ENCODE peak calls at places on chromosomes 6 and 20, in six cellular contexts. One of them, this sample, is unnamed.
A peak's percentile ranks its signal among the peaks of the same experiment; 100 is the strongest.

GRCh38 chr6:163745566-163746400 is 331.3 kb downstream of the QKI start:
- DNase-seq in CD8-positive, alpha-beta T cell: no peak
- DNase-seq in A549: peak; percentile 15
- DNase-seq in adrenal gland: no peak
- DNase-seq in OCI-LY7: no peak
- DNase-seq in lower lobe of right lung: no peak
- DNase-seq in this sample: no peak

GRCh38 chr6:12892201-12892600 is 175.6 kb downstream of the PHACTR1 start:
- DNase-seq in CD8-positive, alpha-beta T cell: no peak
- DNase-seq in lower lobe of right lung: no peak
- DNase-seq in adrenal gland: no peak
- DNase-seq in A549: no peak
- DNase-seq in OCI-LY7: no peak
- DNase-seq in this sample: no peak

GRCh38 chr6:142566628-142567396 is 265.0 kb downstream of the ADGRG6 start:
- DNase-seq in lower lobe of right lung: no peak
- DNase-seq in CD8-positive, alpha-beta T cell: peak; percentile 32
- DNase-seq in OCI-LY7: peak; percentile 43
- DNase-seq in adrenal gland: peak; percentile 34
- DNase-seq in A549: peak; percentile 38
- DNase-seq in this sample: peak; percentile 64

GRCh38 chr6:63543001-63543400 is 29.3 kb upstream of the LOC128125822 start:
- DNase-seq in CD8-positive, alpha-beta T cell: no peak
- DNase-seq in lower lobe of right lung: no peak
- DNase-seq in A549: no peak
- DNase-seq in adrenal gland: no peak
- DNase-seq in OCI-LY7: no peak
- DNase-seq in this sample: no peak

GRCh38 chr20:45592574-45593189 is 13.6 kb upstream of the WFDC8 start:
- DNase-seq in OCI-LY7: peak; percentile 77
- DNase-seq in A549: peak; percentile 25
- DNase-seq in CD8-positive, alpha-beta T cell: no peak
- DNase-seq in lower lobe of right lung: no peak
- DNase-seq in adrenal gland: no peak
- DNase-seq in this sample: peak; percentile 77

GRCh38 chr6:3281669-3282460 is 23.1 kb downstream of the PSMG4 start:
- DNase-seq in adrenal gland: peak; percentile 37
- DNase-seq in lower lobe of right lung: no peak
- DNase-seq in OCI-LY7: no peak
- DNase-seq in CD8-positive, alpha-beta T cell: no peak
- DNase-seq in A549: peak; percentile 21
- DNase-seq in this sample: no peak

GRCh38 chr6:73314577-73315492 is 39.2 kb downstream of the DPPA5 start:
- DNase-seq in lower lobe of right lung: no peak
- DNase-seq in OCI-LY7: no peak
- DNase-seq in CD8-positive, alpha-beta T cell: no peak
- DNase-seq in A549: no peak
- DNase-seq in adrenal gland: no peak
- DNase-seq in this sample: no peak

GRCh38 chr6:118620202-118620601 is 31.2 kb downstream of the CEP85L start:
- DNase-seq in A549: no peak
- DNase-seq in lower lobe of right lung: no peak
- DNase-seq in adrenal gland: no peak
- DNase-seq in CD8-positive, alpha-beta T cell: no peak
- DNase-seq in OCI-LY7: no peak
- DNase-seq in this sample: no peak

GRCh38 chr20:19026901-19027644 is 185.4 kb upstream of the SLC24A3 start:
- DNase-seq in A549: no peak
- DNase-seq in CD8-positive, alpha-beta T cell: no peak
- DNase-seq in OCI-LY7: no peak
- DNase-seq in adrenal gland: no peak
- DNase-seq in lower lobe of right lung: no peak
- DNase-seq in this sample: no peak

GRCh38 chr6:142395768-142396231 is 94.0 kb downstream of the ADGRG6 start:
- DNase-seq in lower lobe of right lung: no peak
- DNase-seq in A549: no peak
- DNase-seq in OCI-LY7: no peak
- DNase-seq in CD8-positive, alpha-beta T cell: no peak
- DNase-seq in adrenal gland: no peak
- DNase-seq in this sample: peak; percentile 45

GRCh38 chr20:57525328-57526053 is 551 bp upstream of the CTCFL start:
- DNase-seq in OCI-LY7: no peak
- DNase-seq in adrenal gland: no peak
- DNase-seq in CD8-positive, alpha-beta T cell: no peak
- DNase-seq in lower lobe of right lung: no peak
- DNase-seq in A549: no peak
- DNase-seq in this sample: no peak

GRCh38 chr6:50271817-50272216 is 222.1 kb upstream of the DEFB112 start:
- DNase-seq in CD8-positive, alpha-beta T cell: no peak
- DNase-seq in A549: no peak
- DNase-seq in lower lobe of right lung: no peak
- DNase-seq in adrenal gland: no peak
- DNase-seq in OCI-LY7: no peak
- DNase-seq in this sample: no peak

GRCh38 chr20:1332749-1333300 is 3.9 kb upstream of the SDCBP2 start:
- DNase-seq in lower lobe of right lung: no peak
- DNase-seq in adrenal gland: no peak
- DNase-seq in OCI-LY7: no peak
- DNase-seq in CD8-positive, alpha-beta T cell: no peak
- DNase-seq in A549: no peak
- DNase-seq in this sample: no peak

GRCh38 chr20:51480507-51481270 is 61.8 kb downstream of the NFATC2 start:
- DNase-seq in CD8-positive, alpha-beta T cell: peak; percentile 59
- DNase-seq in A549: no peak
- DNase-seq in lower lobe of right lung: no peak
- DNase-seq in OCI-LY7: no peak
- DNase-seq in adrenal gland: no peak
- DNase-seq in this sample: peak; percentile 86

GRCh38 chr20:58892126-58892931 is 39.8 kb downstream of the GNAS start:
- DNase-seq in lower lobe of right lung: peak; percentile 81
- DNase-seq in OCI-LY7: peak; percentile 84
- DNase-seq in CD8-positive, alpha-beta T cell: peak; percentile 83
- DNase-seq in A549: peak; percentile 76
- DNase-seq in adrenal gland: peak; percentile 84
- DNase-seq in this sample: peak; percentile 87

GRCh38 chr20:64131406-64131805 is 24.0 kb upstream of the NPBWR2 start:
- DNase-seq in CD8-positive, alpha-beta T cell: no peak
- DNase-seq in OCI-LY7: no peak
- DNase-seq in A549: peak; percentile 81
- DNase-seq in adrenal gland: no peak
- DNase-seq in lower lobe of right lung: peak; percentile 3
- DNase-seq in this sample: peak; percentile 9

GRCh38 chr6:17311595-17312311 is 30.6 kb downstream of the RBM24 start:
- DNase-seq in adrenal gland: no peak
- DNase-seq in OCI-LY7: no peak
- DNase-seq in CD8-positive, alpha-beta T cell: no peak
- DNase-seq in A549: peak; percentile 18
- DNase-seq in lower lobe of right lung: no peak
- DNase-seq in this sample: no peak

GRCh38 chr20:16922834-16923233 is 174.7 kb downstream of the OTOR start:
- DNase-seq in adrenal gland: no peak
- DNase-seq in OCI-LY7: no peak
- DNase-seq in A549: no peak
- DNase-seq in lower lobe of right lung: no peak
- DNase-seq in CD8-positive, alpha-beta T cell: no peak
- DNase-seq in this sample: no peak

GRCh38 chr6:159257846-159258245 is 88.6 kb downstream of the FNDC1 start:
- DNase-seq in lower lobe of right lung: no peak
- DNase-seq in CD8-positive, alpha-beta T cell: no peak
- DNase-seq in A549: no peak
- DNase-seq in adrenal gland: no peak
- DNase-seq in OCI-LY7: no peak
- DNase-seq in this sample: no peak

GRCh38 chr6:14396392-14396791 is 278.8 kb downstream of the CD83 start:
- DNase-seq in lower lobe of right lung: no peak
- DNase-seq in OCI-LY7: no peak
- DNase-seq in A549: no peak
- DNase-seq in CD8-positive, alpha-beta T cell: no peak
- DNase-seq in adrenal gland: no peak
- DNase-seq in this sample: no peak

GRCh38 chr6:135534773-135535380 is 37.3 kb upstream of the AHI1 start:
- DNase-seq in lower lobe of right lung: no peak
- DNase-seq in OCI-LY7: no peak
- DNase-seq in CD8-positive, alpha-beta T cell: no peak
- DNase-seq in adrenal gland: no peak
- DNase-seq in A549: no peak
- DNase-seq in this sample: no peak

GRCh38 chr6:44190712-44191111 is 26.0 kb upstream of the MYMX start:
- DNase-seq in adrenal gland: no peak
- DNase-seq in CD8-positive, alpha-beta T cell: no peak
- DNase-seq in OCI-LY7: no peak
- DNase-seq in lower lobe of right lung: no peak
- DNase-seq in A549: no peak
- DNase-seq in this sample: peak; percentile 54

GRCh38 chr6:30500421-30501069 is 11.2 kb downstream of the HLA-E start:
- DNase-seq in A549: no peak
- DNase-seq in OCI-LY7: no peak
- DNase-seq in CD8-positive, alpha-beta T cell: no peak
- DNase-seq in adrenal gland: no peak
- DNase-seq in lower lobe of right lung: no peak
- DNase-seq in this sample: no peak

GRCh38 chr6:112203577-112204349 is 50.6 kb downstream of the LAMA4 start:
- DNase-seq in adrenal gland: no peak
- DNase-seq in CD8-positive, alpha-beta T cell: no peak
- DNase-seq in OCI-LY7: no peak
- DNase-seq in A549: peak; percentile 12
- DNase-seq in lower lobe of right lung: no peak
- DNase-seq in this sample: no peak

GRCh38 chr6:29886686-29887085 is 55.6 kb upstream of the HLA-A start:
- DNase-seq in lower lobe of right lung: no peak
- DNase-seq in adrenal gland: no peak
- DNase-seq in CD8-positive, alpha-beta T cell: no peak
- DNase-seq in OCI-LY7: no peak
- DNase-seq in A549: no peak
- DNase-seq in this sample: no peak

GRCh38 chr20:59176812-59177211 is 13.2 kb downstream of the ZNF831 start:
- DNase-seq in adrenal gland: no peak
- DNase-seq in A549: no peak
- DNase-seq in lower lobe of right lung: no peak
- DNase-seq in CD8-positive, alpha-beta T cell: no peak
- DNase-seq in OCI-LY7: no peak
- DNase-seq in this sample: no peak

GRCh38 chr20:50312682-50313187 is 122.1 kb downstream of the CEBPB start:
- DNase-seq in A549: no peak
- DNase-seq in adrenal gland: peak; percentile 62
- DNase-seq in OCI-LY7: no peak
- DNase-seq in lower lobe of right lung: peak; percentile 84
- DNase-seq in CD8-positive, alpha-beta T cell: no peak
- DNase-seq in this sample: no peak

GRCh38 chr20:20706285-20706684 is 6.2 kb downstream of the RALGAPA2 start:
- DNase-seq in OCI-LY7: no peak
- DNase-seq in A549: no peak
- DNase-seq in adrenal gland: no peak
- DNase-seq in CD8-positive, alpha-beta T cell: no peak
- DNase-seq in lower lobe of right lung: no peak
- DNase-seq in this sample: no peak

GRCh38 chr20:1566701-1567100 is 9.2 kb upstream of the SIRPD start:
- DNase-seq in adrenal gland: no peak
- DNase-seq in lower lobe of right lung: no peak
- DNase-seq in OCI-LY7: no peak
- DNase-seq in A549: no peak
- DNase-seq in CD8-positive, alpha-beta T cell: no peak
- DNase-seq in this sample: no peak

GRCh38 chr20:17946572-17947473 is 21.8 kb downstream of the SNX5 start:
- DNase-seq in A549: no peak
- DNase-seq in OCI-LY7: no peak
- DNase-seq in lower lobe of right lung: no peak
- DNase-seq in CD8-positive, alpha-beta T cell: no peak
- DNase-seq in adrenal gland: no peak
- DNase-seq in this sample: peak; percentile 18

GRCh38 chr20:15020845-15021244 is 683.4 kb upstream of the FLRT3 start:
- DNase-seq in adrenal gland: no peak
- DNase-seq in A549: no peak
- DNase-seq in lower lobe of right lung: no peak
- DNase-seq in OCI-LY7: no peak
- DNase-seq in CD8-positive, alpha-beta T cell: no peak
- DNase-seq in this sample: no peak

GRCh38 chr6:148358196-148358785 is 15.7 kb downstream of the SASH1 start:
- DNase-seq in adrenal gland: peak; percentile 23
- DNase-seq in CD8-positive, alpha-beta T cell: no peak
- DNase-seq in A549: no peak
- DNase-seq in OCI-LY7: no peak
- DNase-seq in lower lobe of right lung: no peak
- DNase-seq in this sample: no peak
- H3K4me3 ChIP-seq in adrenal gland: no peak overlapping the region
- H3K4me3 ChIP-seq in CD8-positive, alpha-beta T cell: no peak overlapping the region
- H3K4me3 ChIP-seq in A549: no peak overlapping the region
- H3K4me3 ChIP-seq in OCI-LY7: no peak overlapping the region
- H3K4me3 ChIP-seq in lower lobe of right lung: no peak overlapping the region
- H3K4me3 ChIP-seq in this sample: no peak overlapping the region

DNA sequence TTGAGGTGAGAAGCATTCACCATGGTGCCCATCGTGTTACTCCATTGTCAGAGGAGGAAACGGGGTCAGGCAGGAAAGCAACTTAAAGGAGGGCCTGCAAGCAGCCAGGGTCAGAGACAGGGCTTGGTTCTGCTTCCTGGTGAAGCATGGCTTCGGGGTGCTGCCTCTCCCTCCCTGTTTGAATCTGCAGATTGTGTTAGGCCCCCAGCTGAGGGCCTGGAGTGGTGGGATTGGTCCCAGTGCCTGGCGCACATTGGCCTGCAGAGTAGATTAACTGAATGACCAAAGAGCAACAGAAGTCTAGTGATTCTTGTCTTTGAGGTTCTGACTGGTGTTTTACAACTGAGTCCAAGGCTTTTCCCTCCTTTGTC is 4.0 kb downstream of the SOX12 start:
- DNase-seq in lower lobe of right lung: no peak
- DNase-seq in OCI-LY7: no peak
- DNase-seq in adrenal gland: no peak
- DNase-seq in CD8-positive, alpha-beta T cell: no peak
- DNase-seq in A549: no peak
- DNase-seq in this sample: no peak
- TF ChIP-seq CTCF in lower lobe of right lung: no peak
- TF ChIP-seq CTCF in OCI-LY7: no peak
- TF ChIP-seq CTCF in adrenal gland: no peak
- TF ChIP-seq CTCF in CD8-positive, alpha-beta T cell: no peak
- TF ChIP-seq CTCF in A549: no peak
- TF ChIP-seq CTCF in this sample: no peak

GRCh38 chr6:130207979-130208649 is 14.6 kb downstream of the SAMD3 start:
- DNase-seq in adrenal gland: no peak
- DNase-seq in lower lobe of right lung: no peak
- DNase-seq in OCI-LY7: no peak
- DNase-seq in A549: no peak
- DNase-seq in CD8-positive, alpha-beta T cell: no peak
- DNase-seq in this sample: no peak
- H3K4me3 ChIP-seq in adrenal gland: no peak overlapping the region
- H3K4me3 ChIP-seq in lower lobe of right lung: no peak overlapping the region
- H3K4me3 ChIP-seq in OCI-LY7: no peak overlapping the region
- H3K4me3 ChIP-seq in A549: no peak overlapping the region
- H3K4me3 ChIP-seq in CD8-positive, alpha-beta T cell: no peak overlapping the region
- H3K4me3 ChIP-seq in this sample: no peak overlapping the region

DNA sequence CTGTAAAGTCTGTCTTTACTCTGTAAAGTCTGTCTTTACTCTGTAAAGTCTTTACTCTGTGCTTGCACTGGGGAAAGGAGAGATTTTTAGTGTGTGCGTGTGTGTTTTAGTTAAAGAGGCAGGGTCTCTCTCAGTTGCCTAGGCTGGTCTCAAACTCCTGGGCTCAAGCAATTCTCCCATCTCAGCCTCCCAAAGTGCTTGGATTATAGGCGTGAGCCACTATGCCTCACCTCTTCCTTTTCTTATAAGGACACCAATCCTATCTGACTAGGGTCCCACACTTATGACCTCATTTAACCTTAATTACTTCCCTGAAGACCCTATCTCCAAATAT is 93.8 kb downstream of the JPH2 start:
- DNase-seq in lower lobe of right lung: no peak
- DNase-seq in A549: no peak
- DNase-seq in CD8-positive, alpha-beta T cell: no peak
- DNase-seq in OCI-LY7: no peak
- DNase-seq in adrenal gland: no peak
- DNase-seq in this sample: no peak
- TF ChIP-seq CTCF in lower lobe of right lung: no peak
- TF ChIP-seq CTCF in A549: peak; percentile 28
- TF ChIP-seq CTCF in CD8-positive, alpha-beta T cell: no peak
- TF ChIP-seq CTCF in OCI-LY7: peak; percentile 48
- TF ChIP-seq CTCF in adrenal gland: no peak
- TF ChIP-seq CTCF in this sample: no peak

This sample was measured in GM12865.